ENCODE peak calls at places on chromosome 16, in four cellular contexts. X, T, G and S are unnamed samples.

GRCh38 chr16:80852261-80852872 is 48.0 kb upstream of the CDYL2 start:
- DNase-seq in X (peak; percentile 69), G (peak; percentile 36), T (peak; percentile 53), S (peak; percentile 2)

GRCh38 chr16:6020162-6020980 is 922.8 kb upstream of the EEF2KMT start:
- DNase-seq in X (no peak), T (no peak), G (no peak), S (no peak)

GRCh38 chr16:78562650-78563049 is 463.2 kb downstream of the WWOX start:
- DNase-seq in T (no peak), X (no peak), G (no peak), S (no peak)

GRCh38 chr16:3256146-3256875 is at the start of gene MEFV:
- DNase-seq in G (no peak), T (no peak), X (no peak), S (no peak)

GRCh38 chr16:64590516-64590915 is 531.3 kb downstream of the CDH11 start:
- DNase-seq in X (peak; percentile 4), G (no peak), T (no peak), S (peak; percentile 62)

GRCh38 chr16:10408824-10409381 is 23.0 kb downstream of the ATF7IP2 start:
- DNase-seq in X (peak; percentile 6), G (no peak), T (peak; percentile 8), S (peak; percentile 39)

GRCh38 chr16:48408688-48409087 is 23.5 kb upstream of the SIAH1 start:
- DNase-seq in G (no peak), T (no peak), X (peak; percentile 28), S (peak; percentile 90)

GRCh38 chr16:64092284-64092683 is 1029.6 kb downstream of the CDH11 start:
- DNase-seq in G (no peak), X (peak; percentile 83), T (no peak), S (peak; percentile 88)

GRCh38 chr16:51161440-51162195 is 10.5 kb upstream of the SALL1 start:
- DNase-seq in T (no peak), G (no peak), X (no peak), S (no peak)

GRCh38 chr16:27768651-27769270 is 218.8 kb downstream of the KATNIP start:
- DNase-seq in T (no peak), X (no peak), G (no peak), S (peak; percentile 27)

GRCh38 chr16:55955845-55956244 is 80.7 kb upstream of the CES5A start:
- DNase-seq in T (no peak), G (no peak), X (no peak), S (no peak)

GRCh38 chr16:89193021-89193575 is 7.2 kb downstream of the SLC22A31 start:
- DNase-seq in G (peak; percentile 94), T (peak; percentile 79), X (peak; percentile 80), S (peak; percentile 84)

GRCh38 chr16:88527186-88527936 is 42.8 kb upstream of the ZC3H18 start:
- DNase-seq in G (peak; percentile 34), T (peak; percentile 45), X (peak; percentile 21), S (peak; percentile 14)

GRCh38 chr16:84922351-84923135 is 88.8 kb downstream of the ZDHHC7 start:
- DNase-seq in T (peak; percentile 64), G (no peak), X (no peak), S (no peak)

GRCh38 chr16:17416461-17417221 is 54.1 kb downstream of the XYLT1 start:
- DNase-seq in X (no peak), T (no peak), G (no peak), S (peak; percentile 41)

GRCh38 chr16:65314246-65315003 is 192.6 kb upstream of the CDH11 start:
- DNase-seq in T (no peak), X (no peak), G (no peak), S (peak; percentile 61)

GRCh38 chr16:67872131-67872630 is 671 bp upstream of the EDC4 start:
- DNase-seq in X (no peak), T (no peak), G (no peak), S (no peak)
- H3K4me1 ChIP-seq in X (peaks cover 10% of the 10 kb centered on the region), T (peaks cover 15% of the 10 kb centered on the region), G (peaks cover 17% of the 10 kb centered on the region), S (peaks cover 13% of the 10 kb centered on the region)

GRCh38 chr16:15434425-15435215 is at the start of gene BMERB1:
- DNase-seq in X (peak; percentile 34), G (peak; percentile 12), T (peak; percentile 73), S (peak; percentile 60)
- TF ChIP-seq EZH2 in X (no peak), G (no peak), T (no peak), S (no peak)

GRCh38 chr16:2028620-2029220 is 2.0 kb downstream of the NHERF2 start:
- DNase-seq in G (no peak), T (no peak), X (no peak), S (no peak)

GRCh38 chr16:2025878-2026460 is 733 bp upstream of the NHERF2 start:
- DNase-seq in X (no peak), G (no peak), T (no peak), S (no peak)

GRCh38 chr16:2026461-2027023 is at the start of gene NHERF2:
- DNase-seq in X (peak; percentile 37), G (no peak), T (no peak), S (no peak)

GRCh38 chr16:2028146-2028545 is 1.4 kb downstream of the NHERF2 start:
- DNase-seq in G (no peak), X (no peak), T (no peak), S (no peak)

DNA sequence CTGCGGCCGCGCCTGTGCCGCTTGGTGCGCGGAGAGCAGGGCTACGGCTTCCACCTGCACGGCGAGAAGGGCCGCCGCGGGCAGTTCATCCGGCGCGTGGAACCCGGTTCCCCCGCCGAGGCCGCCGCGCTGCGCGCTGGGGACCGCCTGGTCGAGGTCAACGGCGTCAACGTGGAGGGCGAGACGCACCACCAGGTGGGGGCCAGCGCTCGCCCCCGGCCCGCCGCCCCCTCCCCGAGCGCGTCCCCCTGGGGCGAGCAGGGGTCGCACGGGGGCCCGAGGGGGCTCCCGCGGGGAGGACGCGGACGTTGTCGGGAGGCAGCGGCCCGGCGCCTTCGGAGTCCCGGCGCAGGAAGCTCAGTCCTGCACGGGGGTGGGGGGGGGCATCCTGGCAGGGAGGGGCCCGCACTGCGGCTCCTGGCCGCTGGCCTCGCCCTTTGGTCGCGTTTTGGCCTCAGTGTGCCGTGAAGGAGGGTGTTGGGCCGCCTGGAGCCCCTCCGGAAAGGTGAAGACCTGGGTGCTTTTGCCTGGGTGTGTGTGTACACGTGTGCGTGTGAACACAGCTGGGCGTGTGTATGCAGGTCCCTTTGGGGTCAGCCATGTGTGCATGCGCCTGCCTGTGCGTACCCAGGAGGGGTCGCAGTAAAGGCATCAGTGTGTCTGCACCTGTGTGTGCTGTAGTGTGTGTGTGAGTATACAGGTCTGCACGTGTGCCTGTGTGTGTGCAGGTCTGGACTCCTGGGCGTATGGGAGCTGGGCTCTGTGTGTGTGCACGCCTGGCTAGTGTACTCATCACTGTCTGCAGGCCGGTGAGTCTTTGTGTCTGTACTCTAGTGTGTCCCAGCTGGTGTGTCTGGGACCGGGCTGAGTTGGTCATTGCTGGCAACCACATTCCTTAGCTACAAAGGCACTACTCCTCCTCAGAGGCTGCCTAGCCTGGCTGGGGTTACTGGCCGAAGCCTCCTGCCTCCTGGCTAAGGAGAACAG is 615 bp downstream of the NHERF2 start:
- DNase-seq in T (peak; percentile 57), X (peak; percentile 43), G (no peak), S (peak; percentile 34)
- H3K4me1 ChIP-seq in T (peaks cover 33% of the 10 kb centered on the region), X (peaks cover 24% of the 10 kb centered on the region), G (peaks cover 43% of the 10 kb centered on the region), S (peaks cover 20% of the 10 kb centered on the region)

DNA sequence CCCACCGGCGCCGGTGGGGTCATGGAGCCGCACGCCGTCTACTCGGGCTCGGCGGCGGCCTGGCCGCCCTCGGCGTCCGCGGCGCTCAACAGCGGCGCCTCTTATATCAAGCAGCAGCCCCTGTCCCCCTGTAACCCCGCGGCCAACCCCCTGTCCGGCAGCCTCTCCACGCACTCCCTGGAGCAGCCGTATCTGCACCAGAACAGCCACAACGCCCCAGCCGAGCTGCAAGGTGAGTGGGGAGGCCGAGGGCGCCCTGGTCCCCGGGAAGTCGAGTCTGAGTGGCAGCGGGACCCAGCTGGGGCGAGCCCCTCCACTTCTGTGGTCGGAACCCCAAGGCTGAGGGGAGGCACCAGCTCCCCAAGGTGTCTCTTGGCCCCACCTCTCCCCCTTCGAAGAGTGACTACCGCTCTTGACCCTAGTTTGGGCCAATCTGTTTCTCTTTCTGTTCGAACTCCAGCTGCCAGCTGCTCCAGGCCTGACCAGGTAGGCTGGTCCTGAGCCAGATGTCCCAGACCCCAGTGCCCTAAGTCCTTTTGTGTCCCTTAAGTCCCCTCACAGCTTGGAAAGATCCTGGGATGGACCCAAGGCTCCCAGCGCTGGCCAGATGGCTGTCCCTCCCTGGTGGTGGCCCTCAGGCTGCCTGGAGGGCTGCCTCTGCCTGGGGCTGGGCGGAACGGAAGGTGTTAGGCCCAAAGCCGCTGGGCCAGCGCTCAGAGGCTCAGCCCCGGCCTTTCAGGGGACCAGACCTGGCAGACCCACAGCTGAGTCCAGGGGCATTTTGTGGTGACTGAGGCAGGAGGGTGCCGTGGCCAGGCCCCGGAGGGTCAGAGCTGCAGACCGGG is 1.2 kb downstream of the FOXF1 start:
- DNase-seq in T (no peak), G (no peak), X (no peak), S (no peak)
- TF ChIP-seq EZH2 in T (no peak), G (no peak), X (no peak), S (no peak)

GRCh38 chr16:50155925-50156324 is 2.8 kb downstream of the TENT4B start:
- DNase-seq in X (no peak), T (no peak), G (no peak), S (no peak)

GRCh38 chr16:50154369-50154947 is 1.4 kb downstream of the TENT4B start:
- DNase-seq in X (no peak), G (no peak), T (peak; percentile 35), S (no peak)

GRCh38 chr16:50152807-50153647 is at the start of gene TENT4B:
- DNase-seq in G (peak; percentile 61), X (peak; percentile 57), T (peak; percentile 87), S (peak; percentile 56)

GRCh38 chr16:50153648-50154368 is 702 bp downstream of the TENT4B start:
- DNase-seq in X (peak; percentile 3), G (no peak), T (peak; percentile 28), S (no peak)

DNA sequence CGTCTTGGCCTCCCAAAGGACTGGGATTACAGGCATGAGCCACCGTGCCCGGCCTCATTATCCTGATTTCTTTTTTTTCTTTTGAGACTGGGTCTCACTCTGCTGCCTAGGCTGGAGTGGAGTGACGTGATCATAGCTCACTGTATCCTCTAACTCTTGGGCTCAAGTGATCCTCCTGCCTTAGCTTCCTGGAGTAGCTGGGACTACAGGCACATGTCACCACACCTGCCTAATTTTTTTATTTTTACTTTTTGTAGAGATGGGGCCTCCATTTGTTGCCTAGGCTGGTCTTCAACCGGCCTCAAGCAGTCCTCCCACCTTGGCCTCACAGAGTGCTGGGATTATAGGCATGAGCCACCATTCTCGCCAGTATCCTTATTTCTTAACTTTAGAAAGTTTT is 3.5 kb downstream of the TENT4B start:
- DNase-seq in G (no peak), T (no peak), X (no peak), S (no peak)
- H3K4me1 ChIP-seq in G (peaks cover 25% of the 10 kb centered on the region), T (peaks cover 17% of the 10 kb centered on the region), X (peaks cover 11% of the 10 kb centered on the region), S (peaks cover 18% of the 10 kb centered on the region)